ENCODE peak calls at places on chromosomes 6 and 20, in seven cellular contexts. One of them, this sample, is unnamed.

GRCh38 chr6:26660096-26660425 is 515 bp upstream of the ZNF322 start:
- DNase-seq in cardiac muscle cell: peak
- DNase-seq in brain microvascular endothelial cell: peak
- DNase-seq in COR-L47: no peak
- DNase-seq in kidney tubule cell: no peak
- DNase-seq in H7: no peak
- DNase-seq in upper lobe of left lung: no peak
- DNase-seq in this sample: no peak

GRCh38 chr20:60266184-60266823 is 308.1 kb downstream of the CDH26 start:
- DNase-seq in upper lobe of left lung: no peak
- DNase-seq in kidney tubule cell: no peak
- DNase-seq in COR-L47: no peak
- DNase-seq in cardiac muscle cell: no peak
- DNase-seq in brain microvascular endothelial cell: no peak
- DNase-seq in H7: no peak
- DNase-seq in this sample: no peak

GRCh38 chr20:5918856-5919633 is 31.3 kb downstream of the TRMT6 start:
- DNase-seq in H7: no peak
- DNase-seq in upper lobe of left lung: no peak
- DNase-seq in COR-L47: no peak
- DNase-seq in kidney tubule cell: peak
- DNase-seq in brain microvascular endothelial cell: peak
- DNase-seq in cardiac muscle cell: peak
- DNase-seq in this sample: no peak

GRCh38 chr6:25084508-25084833 is 148.7 kb upstream of the RIPOR2 start:
- DNase-seq in brain microvascular endothelial cell: no peak
- DNase-seq in COR-L47: no peak
- DNase-seq in cardiac muscle cell: no peak
- DNase-seq in H7: no peak
- DNase-seq in upper lobe of left lung: no peak
- DNase-seq in kidney tubule cell: no peak
- DNase-seq in this sample: no peak

GRCh38 chr6:22247916-22248482 is 48.8 kb downstream of the PRL start:
- DNase-seq in cardiac muscle cell: peak
- DNase-seq in upper lobe of left lung: no peak
- DNase-seq in kidney tubule cell: peak
- DNase-seq in brain microvascular endothelial cell: no peak
- DNase-seq in H7: no peak
- DNase-seq in COR-L47: no peak
- DNase-seq in this sample: no peak

GRCh38 chr6:101226677-101227135 is 166.8 kb upstream of the GRIK2 start:
- DNase-seq in kidney tubule cell: peak
- DNase-seq in H7: peak
- DNase-seq in cardiac muscle cell: peak
- DNase-seq in brain microvascular endothelial cell: peak
- DNase-seq in COR-L47: no peak
- DNase-seq in upper lobe of left lung: no peak
- DNase-seq in this sample: no peak

GRCh38 chr6:118748311-118749062 is 97.1 kb upstream of the CEP85L start:
- DNase-seq in cardiac muscle cell: peak
- DNase-seq in COR-L47: peak
- DNase-seq in brain microvascular endothelial cell: no peak
- DNase-seq in upper lobe of left lung: peak
- DNase-seq in H7: peak
- DNase-seq in kidney tubule cell: peak
- DNase-seq in this sample: peak

GRCh38 chr20:47544240-47544639 is 42.6 kb downstream of the NCOA3 start:
- DNase-seq in H7: no peak
- DNase-seq in brain microvascular endothelial cell: peak
- DNase-seq in kidney tubule cell: peak
- DNase-seq in cardiac muscle cell: peak
- DNase-seq in COR-L47: no peak
- DNase-seq in upper lobe of left lung: no peak
- DNase-seq in this sample: no peak

GRCh38 chr20:3172933-3173581 is at the start of gene LZTS3:
- DNase-seq in H7: peak
- DNase-seq in cardiac muscle cell: peak
- DNase-seq in brain microvascular endothelial cell: peak
- DNase-seq in upper lobe of left lung: peak
- DNase-seq in kidney tubule cell: peak
- DNase-seq in COR-L47: peak
- DNase-seq in this sample: peak

GRCh38 chr6:40848038-40848437 is 191.0 kb downstream of the UNC5CL start:
- DNase-seq in COR-L47: no peak
- DNase-seq in brain microvascular endothelial cell: no peak
- DNase-seq in upper lobe of left lung: no peak
- DNase-seq in kidney tubule cell: no peak
- DNase-seq in H7: no peak
- DNase-seq in cardiac muscle cell: no peak
- DNase-seq in this sample: no peak

GRCh38 chr6:125041740-125042459 is 79.7 kb downstream of the RNF217 start:
- DNase-seq in brain microvascular endothelial cell: peak
- DNase-seq in COR-L47: no peak
- DNase-seq in kidney tubule cell: peak
- DNase-seq in upper lobe of left lung: no peak
- DNase-seq in H7: no peak
- DNase-seq in cardiac muscle cell: no peak
- DNase-seq in this sample: no peak

GRCh38 chr20:5153612-5154542 is 27.1 kb downstream of the CDS2 start:
- DNase-seq in brain microvascular endothelial cell: no peak
- DNase-seq in kidney tubule cell: peak
- DNase-seq in upper lobe of left lung: no peak
- DNase-seq in cardiac muscle cell: no peak
- DNase-seq in COR-L47: no peak
- DNase-seq in H7: no peak
- DNase-seq in this sample: no peak

GRCh38 chr20:19885981-19886665 is 128.1 kb downstream of the RIN2 start:
- DNase-seq in upper lobe of left lung: peak
- DNase-seq in H7: no peak
- DNase-seq in cardiac muscle cell: peak
- DNase-seq in kidney tubule cell: peak
- DNase-seq in brain microvascular endothelial cell: peak
- DNase-seq in COR-L47: no peak
- DNase-seq in this sample: peak

GRCh38 chr6:89298680-89299450 is 16.2 kb downstream of the GABRR2 start:
- DNase-seq in H7: peak
- DNase-seq in cardiac muscle cell: peak
- DNase-seq in COR-L47: no peak
- DNase-seq in brain microvascular endothelial cell: peak
- DNase-seq in kidney tubule cell: peak
- DNase-seq in upper lobe of left lung: no peak
- DNase-seq in this sample: no peak

GRCh38 chr20:22449115-22449973 is 135.0 kb downstream of the FOXA2 start:
- DNase-seq in upper lobe of left lung: no peak
- DNase-seq in cardiac muscle cell: no peak
- DNase-seq in H7: no peak
- DNase-seq in brain microvascular endothelial cell: no peak
- DNase-seq in kidney tubule cell: peak
- DNase-seq in COR-L47: peak
- DNase-seq in this sample: no peak

GRCh38 chr6:113457156-113457555 is 400.0 kb upstream of the MARCKS start:
- DNase-seq in upper lobe of left lung: no peak
- DNase-seq in COR-L47: no peak
- DNase-seq in kidney tubule cell: peak
- DNase-seq in cardiac muscle cell: peak
- DNase-seq in H7: no peak
- DNase-seq in brain microvascular endothelial cell: peak
- DNase-seq in this sample: no peak

GRCh38 chr6:169827372-169827771 is 76.0 kb downstream of the ERMARD start:
- DNase-seq in COR-L47: no peak
- DNase-seq in upper lobe of left lung: no peak
- DNase-seq in cardiac muscle cell: no peak
- DNase-seq in kidney tubule cell: no peak
- DNase-seq in brain microvascular endothelial cell: no peak
- DNase-seq in H7: peak
- DNase-seq in this sample: no peak

GRCh38 chr6:13278991-13279390 is 49.3 kb downstream of the TBC1D7 start:
- DNase-seq in H7: no peak
- DNase-seq in COR-L47: no peak
- DNase-seq in kidney tubule cell: no peak
- DNase-seq in upper lobe of left lung: no peak
- DNase-seq in brain microvascular endothelial cell: no peak
- DNase-seq in cardiac muscle cell: no peak
- DNase-seq in this sample: no peak

GRCh38 chr6:11043552-11043960 is 549 bp downstream of the ELOVL2 start:
- DNase-seq in cardiac muscle cell: no peak
- DNase-seq in kidney tubule cell: no peak
- DNase-seq in brain microvascular endothelial cell: no peak
- DNase-seq in upper lobe of left lung: peak
- DNase-seq in H7: peak
- DNase-seq in COR-L47: no peak
- DNase-seq in this sample: peak

GRCh38 chr6:148251891-148252290 is 90.7 kb upstream of the SASH1 start:
- DNase-seq in cardiac muscle cell: peak
- DNase-seq in brain microvascular endothelial cell: no peak
- DNase-seq in H7: no peak
- DNase-seq in kidney tubule cell: no peak
- DNase-seq in COR-L47: no peak
- DNase-seq in upper lobe of left lung: no peak
- DNase-seq in this sample: no peak

GRCh38 chr6:130421567-130421966 is 55.8 kb downstream of the TMEM200A start:
- DNase-seq in brain microvascular endothelial cell: peak
- DNase-seq in upper lobe of left lung: no peak
- DNase-seq in cardiac muscle cell: peak
- DNase-seq in H7: no peak
- DNase-seq in kidney tubule cell: peak
- DNase-seq in COR-L47: no peak
- DNase-seq in this sample: no peak

GRCh38 chr6:30722280-30723112 is 2.3 kb downstream of the TUBB start:
- DNase-seq in kidney tubule cell: peak
- DNase-seq in cardiac muscle cell: peak
- DNase-seq in brain microvascular endothelial cell: peak
- DNase-seq in COR-L47: peak
- DNase-seq in H7: peak
- DNase-seq in upper lobe of left lung: no peak
- DNase-seq in this sample: peak

GRCh38 chr6:136173519-136174507 is 76.3 kb downstream of the MTFR2 start:
- DNase-seq in brain microvascular endothelial cell: peak
- DNase-seq in kidney tubule cell: no peak
- DNase-seq in H7: no peak
- DNase-seq in cardiac muscle cell: peak
- DNase-seq in COR-L47: no peak
- DNase-seq in upper lobe of left lung: no peak
- DNase-seq in this sample: no peak

GRCh38 chr6:30885999-30886896 is 1.9 kb downstream of the DDR1 start:
- DNase-seq in H7: peak
- DNase-seq in kidney tubule cell: peak
- DNase-seq in brain microvascular endothelial cell: peak
- DNase-seq in COR-L47: peak
- DNase-seq in cardiac muscle cell: peak
- DNase-seq in upper lobe of left lung: no peak
- DNase-seq in this sample: no peak

GRCh38 chr6:16324622-16325225 is 86.3 kb downstream of the GMPR start:
- DNase-seq in kidney tubule cell: no peak
- DNase-seq in upper lobe of left lung: no peak
- DNase-seq in brain microvascular endothelial cell: peak
- DNase-seq in cardiac muscle cell: no peak
- DNase-seq in H7: peak
- DNase-seq in COR-L47: no peak
- DNase-seq in this sample: no peak

GRCh38 chr20:10313215-10313614 is 94.6 kb downstream of the SNAP25 start:
- DNase-seq in COR-L47: no peak
- DNase-seq in H7: no peak
- DNase-seq in upper lobe of left lung: no peak
- DNase-seq in cardiac muscle cell: peak
- DNase-seq in brain microvascular endothelial cell: no peak
- DNase-seq in kidney tubule cell: no peak
- DNase-seq in this sample: no peak

GRCh38 chr20:57877131-57877784 is 167.4 kb upstream of the PMEPA1 start:
- DNase-seq in brain microvascular endothelial cell: no peak
- DNase-seq in H7: peak
- DNase-seq in COR-L47: no peak
- DNase-seq in upper lobe of left lung: no peak
- DNase-seq in kidney tubule cell: no peak
- DNase-seq in cardiac muscle cell: no peak
- DNase-seq in this sample: no peak

GRCh38 chr20:49245921-49246740 is 26.9 kb downstream of the DDX27 start:
- DNase-seq in kidney tubule cell: peak
- DNase-seq in cardiac muscle cell: peak
- DNase-seq in brain microvascular endothelial cell: peak
- DNase-seq in COR-L47: peak
- DNase-seq in H7: peak
- DNase-seq in upper lobe of left lung: no peak
- DNase-seq in this sample: no peak

This sample was measured in pancreas.